ENCODE peak calls at places on chromosomes 12 and 14, in six cellular contexts. One of them, this sample, is unnamed.

GRCh38 chr12:71763682-71764379 is 9.2 kb downstream of the RAB21 start:
- DNase-seq in astrocyte: peak; percentile 68
- DNase-seq in mesendoderm: no peak
- DNase-seq in HepG2: no peak
- DNase-seq in brain microvascular endothelial cell: peak; percentile 53
- DNase-seq in fibroblast of pulmonary artery: no peak
- DNase-seq in this sample: no peak

GRCh38 chr12:57280234-57281062 is 29.5 kb upstream of the STAC3 start:
- DNase-seq in astrocyte: peak; percentile 98
- DNase-seq in mesendoderm: peak; percentile 83
- DNase-seq in HepG2: peak; percentile 84
- DNase-seq in brain microvascular endothelial cell: peak; percentile 96
- DNase-seq in fibroblast of pulmonary artery: peak; percentile 95
- DNase-seq in this sample: no peak

GRCh38 chr12:64187370-64187769 is 34.7 kb downstream of the KICS2 start:
- DNase-seq in astrocyte: peak; percentile 79
- DNase-seq in mesendoderm: no peak
- DNase-seq in HepG2: no peak
- DNase-seq in brain microvascular endothelial cell: peak; percentile 57
- DNase-seq in fibroblast of pulmonary artery: peak; percentile 65
- DNase-seq in this sample: no peak

GRCh38 chr14:36111822-36112583 is 64.5 kb downstream of the PTCSC3 start:
- DNase-seq in astrocyte: no peak
- DNase-seq in mesendoderm: no peak
- DNase-seq in HepG2: no peak
- DNase-seq in brain microvascular endothelial cell: no peak
- DNase-seq in fibroblast of pulmonary artery: no peak
- DNase-seq in this sample: no peak

GRCh38 chr12:130838951-130839769 is at the start of gene STX2:
- DNase-seq in astrocyte: peak; percentile 54
- DNase-seq in mesendoderm: peak; percentile 80
- DNase-seq in HepG2: peak; percentile 80
- DNase-seq in brain microvascular endothelial cell: peak; percentile 70
- DNase-seq in fibroblast of pulmonary artery: peak; percentile 81
- DNase-seq in this sample: peak; percentile 81

GRCh38 chr12:98698603-98699463 is 53.7 kb downstream of the APAF1 start:
- DNase-seq in astrocyte: peak; percentile 40
- DNase-seq in mesendoderm: peak; percentile 81
- DNase-seq in HepG2: peak; percentile 39
- DNase-seq in brain microvascular endothelial cell: peak; percentile 48
- DNase-seq in fibroblast of pulmonary artery: peak; percentile 80
- DNase-seq in this sample: peak; percentile 55

GRCh38 chr14:67517083-67517482 is 16.0 kb upstream of the PLEKHH1 start:
- DNase-seq in astrocyte: peak; percentile 23
- DNase-seq in mesendoderm: peak; percentile 51
- DNase-seq in HepG2: no peak
- DNase-seq in brain microvascular endothelial cell: no peak
- DNase-seq in fibroblast of pulmonary artery: peak; percentile 22
- DNase-seq in this sample: peak; percentile 58

GRCh38 chr12:93050748-93051081 is 121.6 kb upstream of the EEA1 start:
- DNase-seq in astrocyte: no peak
- DNase-seq in mesendoderm: no peak
- DNase-seq in HepG2: no peak
- DNase-seq in brain microvascular endothelial cell: no peak
- DNase-seq in fibroblast of pulmonary artery: no peak
- DNase-seq in this sample: no peak

GRCh38 chr12:98084950-98085349 is 430.4 kb upstream of the TMPO start:
- DNase-seq in astrocyte: no peak
- DNase-seq in mesendoderm: peak; percentile 49
- DNase-seq in HepG2: no peak
- DNase-seq in brain microvascular endothelial cell: no peak
- DNase-seq in fibroblast of pulmonary artery: no peak
- DNase-seq in this sample: no peak

GRCh38 chr12:110744176-110744575 is 1.5 kb upstream of the PPP1CC start:
- DNase-seq in astrocyte: peak; percentile 50
- DNase-seq in mesendoderm: no peak
- DNase-seq in HepG2: peak; percentile 69
- DNase-seq in brain microvascular endothelial cell: peak; percentile 26
- DNase-seq in fibroblast of pulmonary artery: peak; percentile 64
- DNase-seq in this sample: no peak

GRCh38 chr12:5000204-5000603 is 43.5 kb upstream of the KCNA5 start:
- DNase-seq in astrocyte: no peak
- DNase-seq in mesendoderm: peak; percentile 33
- DNase-seq in HepG2: no peak
- DNase-seq in brain microvascular endothelial cell: no peak
- DNase-seq in fibroblast of pulmonary artery: no peak
- DNase-seq in this sample: peak; percentile 24

GRCh38 chr14:96801931-96802330 is 4.7 kb downstream of the VRK1 start:
- DNase-seq in astrocyte: no peak
- DNase-seq in mesendoderm: no peak
- DNase-seq in HepG2: no peak
- DNase-seq in brain microvascular endothelial cell: no peak
- DNase-seq in fibroblast of pulmonary artery: no peak
- DNase-seq in this sample: no peak
- H3K4me3 ChIP-seq in astrocyte: no peak overlapping the region
- H3K4me3 ChIP-seq in mesendoderm: no peak overlapping the region
- H3K4me3 ChIP-seq in HepG2: no peak overlapping the region
- H3K4me3 ChIP-seq in brain microvascular endothelial cell: no peak overlapping the region
- H3K4me3 ChIP-seq in fibroblast of pulmonary artery: no peak overlapping the region
- H3K4me3 ChIP-seq in this sample: no peak overlapping the region

DNA sequence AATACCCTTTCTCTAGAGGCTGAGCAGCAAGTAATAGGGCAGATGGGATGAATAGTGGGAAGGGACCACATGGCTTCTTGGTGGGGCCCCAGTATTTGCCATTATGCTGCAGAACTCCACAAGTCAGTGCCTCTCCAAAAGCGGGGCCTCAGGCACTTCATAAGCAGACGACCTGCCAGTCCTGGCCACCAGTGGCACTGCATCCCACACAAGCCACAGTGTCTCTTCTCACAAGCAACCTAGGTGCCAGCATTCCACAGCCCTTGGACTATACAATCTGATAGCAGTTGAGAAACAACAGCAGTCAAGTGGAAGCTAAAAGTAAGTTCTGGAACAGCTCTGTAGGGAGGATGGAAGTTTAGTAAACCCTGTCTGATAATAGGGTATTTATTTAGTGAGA is 4.2 kb upstream of the SLC8A3 start:
- DNase-seq in astrocyte: no peak
- DNase-seq in mesendoderm: peak; percentile 45
- DNase-seq in HepG2: peak; percentile 10
- DNase-seq in brain microvascular endothelial cell: no peak
- DNase-seq in fibroblast of pulmonary artery: no peak
- DNase-seq in this sample: peak; percentile 11
- H3K4me3 ChIP-seq in astrocyte: no peak overlapping the region
- H3K4me3 ChIP-seq in mesendoderm: no peak overlapping the region
- H3K4me3 ChIP-seq in HepG2: no peak overlapping the region
- H3K4me3 ChIP-seq in brain microvascular endothelial cell: no peak overlapping the region
- H3K4me3 ChIP-seq in fibroblast of pulmonary artery: no peak overlapping the region
- H3K4me3 ChIP-seq in this sample: no peak overlapping the region

DNA sequence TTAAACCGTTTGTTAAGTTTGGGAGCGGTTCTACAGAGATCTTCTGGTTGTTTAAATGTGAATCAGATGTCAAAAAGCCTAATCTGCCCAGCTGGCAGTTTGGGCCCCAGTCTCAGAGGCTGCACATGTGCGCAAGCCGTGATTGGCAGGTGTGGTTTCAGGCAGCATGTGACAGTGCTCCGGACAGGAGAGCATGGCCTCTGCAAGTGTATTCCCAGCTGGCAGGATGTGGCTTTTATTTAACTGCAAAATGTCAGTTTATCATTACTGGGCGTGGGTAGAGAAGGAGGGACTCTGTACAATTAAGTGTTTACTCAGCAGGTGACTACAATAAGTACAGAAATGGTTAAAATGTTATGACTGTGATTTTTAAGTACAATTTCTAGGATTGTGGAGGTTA is 77.5 kb downstream of the PELI2 start:
- DNase-seq in astrocyte: peak; percentile 77
- DNase-seq in mesendoderm: no peak
- DNase-seq in HepG2: no peak
- DNase-seq in brain microvascular endothelial cell: no peak
- DNase-seq in fibroblast of pulmonary artery: no peak
- DNase-seq in this sample: peak; percentile 23
- H3K4me3 ChIP-seq in astrocyte: no peak overlapping the region
- H3K4me3 ChIP-seq in mesendoderm: no peak overlapping the region
- H3K4me3 ChIP-seq in HepG2: no peak overlapping the region
- H3K4me3 ChIP-seq in brain microvascular endothelial cell: no peak overlapping the region
- H3K4me3 ChIP-seq in fibroblast of pulmonary artery: no peak overlapping the region
- H3K4me3 ChIP-seq in this sample: no peak overlapping the region

GRCh38 chr12:48349471-48349870 is 1.2 kb downstream of the ZNF641 start:
- DNase-seq in astrocyte: no peak
- DNase-seq in mesendoderm: no peak
- DNase-seq in HepG2: no peak
- DNase-seq in brain microvascular endothelial cell: peak; percentile 9
- DNase-seq in fibroblast of pulmonary artery: peak; percentile 57
- DNase-seq in this sample: no peak
- H3K4me3 ChIP-seq in astrocyte: peak overlapping the region; percentile 89
- H3K4me3 ChIP-seq in mesendoderm: no peak overlapping the region
- H3K4me3 ChIP-seq in HepG2: no peak overlapping the region
- H3K4me3 ChIP-seq in brain microvascular endothelial cell: peak overlapping the region; percentile 75
- H3K4me3 ChIP-seq in fibroblast of pulmonary artery: peak overlapping the region; percentile 73
- H3K4me3 ChIP-seq in this sample: no peak overlapping the region

DNA sequence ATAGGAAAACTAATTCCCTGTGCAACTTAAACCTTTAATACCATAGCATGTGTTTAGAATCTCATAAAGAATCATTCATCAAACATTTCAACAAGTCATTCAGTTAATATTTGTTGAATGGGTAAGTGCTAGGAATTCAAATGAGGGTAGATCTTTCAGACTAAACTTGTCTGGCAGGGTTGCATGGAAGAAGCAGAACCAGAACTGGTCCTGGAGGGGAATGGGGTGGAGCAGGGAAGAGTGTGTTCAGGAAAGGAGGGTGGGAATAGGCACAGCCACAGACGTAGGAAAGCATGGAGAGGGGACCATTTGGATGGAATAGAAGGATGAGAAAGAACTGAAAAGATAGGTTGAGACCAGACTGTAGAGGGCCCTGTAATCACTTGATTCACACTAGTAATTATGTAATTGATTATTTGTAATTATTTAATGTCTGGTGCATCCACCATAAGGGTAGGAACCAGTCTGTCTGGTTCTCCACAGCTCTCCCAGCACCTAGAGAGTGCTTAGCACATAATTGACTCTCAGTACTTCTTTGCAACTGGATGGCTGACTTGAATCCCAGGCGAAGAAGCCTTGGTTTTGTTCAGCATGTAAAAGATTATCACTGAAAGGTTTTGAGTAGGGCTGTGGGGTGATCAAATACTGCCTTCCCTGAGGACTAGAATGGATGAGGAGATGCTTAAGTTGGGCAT is 3.0 kb upstream of the MAP3K9 start:
- DNase-seq in astrocyte: no peak
- DNase-seq in mesendoderm: no peak
- DNase-seq in HepG2: no peak
- DNase-seq in brain microvascular endothelial cell: no peak
- DNase-seq in fibroblast of pulmonary artery: no peak
- DNase-seq in this sample: no peak
- H3K4me3 ChIP-seq in astrocyte: no peak overlapping the region
- H3K4me3 ChIP-seq in mesendoderm: no peak overlapping the region
- H3K4me3 ChIP-seq in HepG2: no peak overlapping the region
- H3K4me3 ChIP-seq in brain microvascular endothelial cell: no peak overlapping the region
- H3K4me3 ChIP-seq in fibroblast of pulmonary artery: no peak overlapping the region
- H3K4me3 ChIP-seq in this sample: no peak overlapping the region